ENCODE peak calls at places on chromosomes 16 and 17, in four cellular contexts. J, S, K and T are unnamed samples.

GRCh38 chr17:4358154-4358553 is 8.3 kb downstream of the UBE2G1 start:
- DNase-seq in S (no peak), K (no peak), J (no peak), T (no peak)

GRCh38 chr17:66426397-66427033 is 124.1 kb downstream of the PRKCA start:
- DNase-seq in J (no peak), S (no peak), K (no peak), T (no peak)

GRCh38 chr17:60586288-60586974 is 13.6 kb upstream of the PPM1D start:
- DNase-seq in S (no peak), J (no peak), K (no peak), T (no peak)

GRCh38 chr17:79652999-79653643 is 42.3 kb upstream of the RBFOX3 start:
- DNase-seq in S (no peak), J (no peak), K (peak), T (no peak)

GRCh38 chr17:18079543-18079942 is 8.2 kb upstream of the DRG2 start:
- DNase-seq in J (no peak), S (no peak), K (no peak), T (no peak)

GRCh38 chr17:66540131-66540781 is 237.8 kb downstream of the PRKCA start:
- DNase-seq in S (no peak), J (no peak), K (no peak), T (no peak)

GRCh38 chr17:46771601-46772012 is 46.9 kb downstream of the WNT3 start:
- DNase-seq in J (no peak), K (no peak), S (no peak), T (no peak)

GRCh38 chr16:57998992-57999365 is 1.5 kb downstream of the ZNF319 start:
- DNase-seq in J (no peak), S (peak), K (no peak), T (no peak)

GRCh38 chr17:1038459-1039118 is 41.7 kb downstream of the TIMM22 start:
- DNase-seq in K (no peak), J (no peak), S (no peak), T (no peak)

GRCh38 chr17:28097901-28098300 is 55.4 kb downstream of the NLK start:
- DNase-seq in S (no peak), K (no peak), J (no peak), T (no peak)

GRCh38 chr16:81765111-81765919 is 13.8 kb upstream of the PLCG2 start:
- DNase-seq in J (no peak), K (no peak), S (peak), T (no peak)
- TF ChIP-seq CTCF in J (no peak), K (no peak), S (no peak), T (no peak)

DNA sequence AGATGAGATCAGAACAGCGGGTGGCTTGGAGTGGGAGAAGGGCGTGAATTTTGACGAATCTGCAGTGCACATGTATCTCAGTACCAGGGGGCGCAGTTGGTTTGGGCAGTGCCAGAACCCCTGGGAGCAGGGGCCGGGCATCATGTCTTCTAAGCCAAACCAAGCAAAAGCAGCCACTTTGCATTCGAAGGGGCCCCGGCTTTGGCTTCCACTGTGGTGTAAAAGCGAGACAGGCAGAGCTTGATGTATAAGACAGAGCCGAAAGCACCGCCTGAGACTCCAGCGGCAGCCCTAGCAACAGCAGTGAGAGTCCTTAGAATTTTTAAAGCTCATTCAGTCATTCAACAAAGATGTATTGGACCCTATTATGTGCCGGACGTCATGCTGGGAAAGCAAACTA is 3.8 kb upstream of the XYLT1 start:
- DNase-seq in J (no peak), K (peak), S (peak), T (no peak)
- TF ChIP-seq CTCF in J (no peak), K (no peak), S (no peak), T (no peak)

DNA sequence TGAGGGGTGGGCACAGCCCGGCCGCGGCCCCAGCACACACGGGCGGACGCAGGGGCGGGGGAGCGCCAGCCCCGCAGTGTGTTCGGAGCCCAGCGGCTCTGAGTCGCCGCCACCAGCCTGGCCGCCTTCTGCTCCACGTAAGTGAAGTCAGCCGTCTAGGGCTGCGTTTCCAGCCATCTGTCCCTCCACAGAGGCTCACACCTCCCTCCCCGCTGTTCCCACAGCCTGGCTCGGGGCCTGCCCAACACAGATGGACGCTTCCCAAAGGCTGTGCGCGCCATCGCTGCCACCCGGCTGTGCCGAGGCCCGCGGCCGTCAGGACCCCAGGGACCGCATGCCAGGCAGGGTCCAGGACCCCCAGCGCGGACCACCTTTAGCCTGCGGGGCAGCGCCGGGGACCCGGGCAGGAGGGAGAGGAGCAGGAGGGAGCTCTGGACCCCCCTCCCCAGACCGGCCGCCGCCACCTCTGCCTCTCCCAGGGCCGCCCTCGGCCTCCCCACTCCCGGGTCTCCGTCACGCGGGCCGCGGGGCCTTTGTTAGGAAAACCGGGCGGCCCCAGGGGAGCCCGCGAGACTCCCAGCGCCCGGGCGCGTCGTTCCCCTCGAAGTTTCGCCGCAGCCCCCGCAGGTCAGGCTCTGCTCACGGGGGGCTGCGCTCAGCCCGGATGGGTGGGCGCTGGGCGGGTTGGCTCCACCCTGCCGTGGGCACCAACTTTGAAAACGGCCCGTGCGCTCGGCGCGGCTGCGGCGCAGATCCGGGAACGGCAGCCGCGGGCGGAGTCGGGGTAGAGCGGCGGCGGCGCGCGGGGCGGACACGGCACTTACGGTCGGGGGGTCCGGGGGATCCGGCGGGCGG is 36.6 kb downstream of the CBFA2T3 start:
- DNase-seq in S (peak), J (no peak), K (no peak), T (no peak)
- TF ChIP-seq CTCF in S (no peak), J (no peak), K (no peak), T (no peak)

DNA sequence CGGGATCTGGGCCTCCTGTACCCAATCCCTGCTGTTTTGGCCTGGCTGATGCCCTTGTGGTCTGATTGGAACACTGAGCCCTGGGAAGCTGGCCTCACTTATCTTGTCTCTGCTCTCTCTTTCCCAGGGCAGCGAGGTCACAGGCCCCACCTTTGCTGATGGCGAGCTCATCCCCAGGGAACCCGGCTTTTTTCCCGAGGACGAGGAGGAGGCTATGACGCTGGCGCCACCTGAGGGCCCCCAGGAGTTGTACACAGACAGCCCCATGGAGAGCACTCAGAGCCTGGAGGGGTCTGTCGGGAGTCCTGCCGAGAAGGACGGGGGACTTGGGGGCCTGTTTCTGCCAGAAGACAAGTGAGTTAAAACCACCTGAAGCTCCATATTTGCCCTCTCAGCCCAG is 126.0 kb downstream of the RAB11FIP4 start:
- DNase-seq in K (no peak), S (peak), J (no peak), T (no peak)
- TF ChIP-seq CTCF in K (no peak), S (no peak), J (peak), T (no peak)

GRCh38 chr16:79284760-79285159 is 315.8 kb downstream of the MAF start:
- DNase-seq in K (no peak), J (no peak), S (no peak), T (no peak)

GRCh38 chr16:79286646-79287423 is 313.7 kb downstream of the MAF start:
- DNase-seq in K (no peak), S (peak), J (no peak), T (no peak)

GRCh38 chr16:79283578-79283977 is 317.0 kb downstream of the MAF start:
- DNase-seq in J (no peak), S (no peak), K (no peak), T (no peak)

GRCh38 chr16:79278506-79278905 is 322.0 kb downstream of the MAF start:
- DNase-seq in K (no peak), S (peak), J (no peak), T (no peak)

DNA sequence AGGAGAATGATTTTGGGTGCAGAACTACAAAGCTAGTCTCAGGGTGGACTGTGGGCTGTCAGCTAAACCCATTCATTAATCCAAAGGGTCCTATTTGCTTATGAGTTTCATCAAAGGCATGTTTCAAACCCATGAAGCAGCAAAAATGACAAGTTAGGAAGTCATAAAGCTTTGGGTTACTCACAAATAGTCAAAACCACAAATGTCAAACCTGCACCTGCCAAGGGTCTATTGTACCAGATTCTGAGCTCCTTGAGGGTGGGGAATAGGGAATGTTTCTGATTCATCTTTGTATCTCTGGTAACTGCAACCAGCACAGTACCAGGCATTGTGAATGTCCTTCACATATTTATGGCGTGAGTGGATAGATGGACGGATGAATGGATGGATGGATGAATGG is 317.7 kb downstream of the MAF start:
- DNase-seq in K (no peak), J (no peak), S (no peak), T (no peak)
- TF ChIP-seq CTCF in K (no peak), J (no peak), S (no peak), T (no peak)

GRCh38 chr17:6597727-6598126 is 41.4 kb upstream of the PITPNM3 start:
- DNase-seq in K (no peak), S (no peak), J (no peak), T (no peak)
- TF ChIP-seq CTCF in K (no peak), S (no peak), J (no peak), T (no peak)

GRCh38 chr16:73051216-73051615 is 3.3 kb upstream of the ZFHX3 start:
- DNase-seq in J (no peak), S (no peak), K (no peak), T (no peak)

GRCh38 chr16:73048292-73049050 is 543 bp upstream of the ZFHX3 start:
- DNase-seq in K (no peak), S (peak), J (no peak), T (no peak)

GRCh38 chr16:73051903-73052302 is 4.0 kb upstream of the ZFHX3 start:
- DNase-seq in J (no peak), S (no peak), K (no peak), T (no peak)

GRCh38 chr16:73049051-73049910 is 1.4 kb upstream of the ZFHX3 start:
- DNase-seq in S (no peak), K (no peak), J (no peak), T (no peak)

GRCh38 chr16:73050115-73051099 is 2.5 kb upstream of the ZFHX3 start:
- DNase-seq in K (no peak), J (no peak), S (no peak), T (no peak)
- TF ChIP-seq CTCF in K (no peak), J (no peak), S (no peak), T (no peak)

DNA sequence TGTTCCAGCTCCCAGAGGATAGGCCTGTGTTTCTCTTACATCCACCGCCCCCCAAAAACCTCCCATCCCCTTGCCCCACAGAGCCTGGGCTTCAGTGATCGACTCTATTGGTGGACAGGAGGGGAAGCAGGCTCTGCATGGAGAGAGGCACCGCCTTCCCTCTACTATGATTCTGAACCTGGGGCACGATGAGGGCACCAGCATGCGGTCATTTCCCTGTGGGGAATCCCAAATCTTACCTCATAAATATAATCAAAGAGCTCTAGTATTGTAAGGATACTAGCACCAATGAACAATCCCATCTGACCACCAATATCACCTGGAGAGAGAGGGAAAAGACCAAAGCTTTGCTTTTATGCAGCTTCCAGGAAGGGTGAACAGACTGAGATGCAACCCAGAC is 25.7 kb downstream of the SPACA3 start:
- DNase-seq in K (no peak), S (no peak), J (no peak), T (no peak)
- TF ChIP-seq CTCF in K (no peak), S (no peak), J (no peak), T (no peak)

GRCh38 chr16:67104061-67104460 is 5.7 kb upstream of the PHAF1 start:
- DNase-seq in K (no peak), S (no peak), J (no peak), T (no peak)
- TF ChIP-seq CTCF in K (no peak), S (no peak), J (peak), T (peak)

DNA sequence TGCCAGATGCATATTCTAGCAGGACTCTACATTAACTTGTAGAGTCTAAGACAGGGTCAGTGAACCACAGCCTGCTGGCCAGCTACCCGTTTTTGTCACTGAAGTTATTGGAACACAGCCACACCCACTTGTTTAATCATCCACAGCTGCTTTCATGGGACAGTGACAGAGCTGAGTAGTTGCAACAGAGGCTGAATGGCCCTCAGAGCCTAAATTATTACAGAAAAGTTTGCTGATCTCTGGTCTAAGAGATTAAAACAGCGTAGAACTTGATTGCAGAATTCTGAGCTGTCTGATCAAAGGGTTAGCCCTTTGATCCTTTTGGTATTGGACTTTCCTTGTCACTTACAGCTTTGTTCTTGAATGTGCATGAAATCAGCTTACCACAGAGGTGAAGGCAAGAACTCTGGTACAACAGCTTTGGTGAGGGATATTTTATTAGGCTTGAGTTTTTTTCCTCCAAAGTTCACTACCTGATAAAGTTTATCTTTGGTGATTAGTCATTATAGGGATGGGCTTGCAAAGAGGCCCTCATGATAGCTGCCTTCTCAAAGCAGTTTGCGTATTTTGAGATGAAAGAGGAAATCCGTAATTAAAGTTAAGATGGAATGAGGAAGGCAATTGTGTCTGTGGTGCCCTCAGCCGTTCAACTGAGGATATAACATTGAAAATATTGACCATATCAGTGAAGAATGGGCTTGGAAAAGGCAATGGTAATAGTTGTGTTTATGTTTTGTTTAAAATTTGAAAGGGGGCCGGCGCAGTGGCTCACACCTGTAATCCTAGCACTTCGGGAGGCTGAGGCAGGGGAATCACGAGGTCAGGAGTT is 23.7 kb downstream of the ALDH3A2 start:
- DNase-seq in K (peak), J (no peak), S (no peak), T (no peak)
- TF ChIP-seq CTCF in K (no peak), J (peak), S (no peak), T (no peak)